ENCODE peak calls at places on chromosomes 4 and X, in ten cellular contexts. Q is psoas muscle, M is AG09309, W is mucosa of descending colon, S is GM12865, F is fibroblast of pulmonary artery, J is Caco-2, Y is lung, H is endodermal cell, D is astrocyte. O is an unnamed sample.

GRCh38 chr4:73599182-73599581 is 21.1 kb downstream of the RASSF6 start:
- DNase-seq in S (no peak), D (peak), Y (no peak), F (peak), W (peak), H (peak), M (peak), J (peak), Q (no peak), O (peak)

GRCh38 chr4:38603652-38604051 is 60.3 kb upstream of the KLF3 start:
- DNase-seq in W (no peak), D (no peak), S (no peak), M (no peak), Y (no peak), Q (no peak), H (no peak), J (no peak), F (no peak), O (no peak)

GRCh38 chrX:132956421-132957210 is 1.8 kb downstream of the HS6ST2 start:
- DNase-seq in W (no peak), J (no peak), M (no peak), Q (peak), H (peak), Y (no peak), D (no peak), F (no peak), S (no peak), O (no peak)

GRCh38 chrX:19721726-19722370 is 165.6 kb downstream of the SH3KBP1 start:
- DNase-seq in J (no peak), W (no peak), M (no peak), Y (peak), H (no peak), D (peak), S (no peak), F (no peak), Q (no peak), O (no peak)

GRCh38 chr4:155854597-155855226 is 11.4 kb downstream of the ASIC5 start:
- DNase-seq in H (no peak), J (no peak), M (peak), W (no peak), Q (no peak), D (peak), Y (no peak), S (peak), F (peak), O (peak)

GRCh38 chr4:6502747-6503465 is 30.5 kb upstream of the PPP2R2C start:
- DNase-seq in Q (no peak), D (no peak), F (no peak), M (no peak), W (no peak), H (no peak), S (no peak), Y (peak), J (no peak), O (no peak)

GRCh38 chr4:66062044-66062443 is 391.8 kb upstream of the EPHA5 start:
- DNase-seq in S (no peak), F (peak), Y (no peak), H (no peak), W (no peak), J (no peak), D (peak), M (no peak), Q (no peak), O (peak)

GRCh38 chr4:147578057-147578476 is 39.1 kb upstream of the TMEM184C start:
- DNase-seq in M (peak), S (peak), F (peak), H (no peak), J (no peak), D (peak), W (no peak), Y (no peak), Q (no peak), O (peak)

GRCh38 chr4:14783011-14783877 is 219.0 kb upstream of the CPEB2 start:
- DNase-seq in W (no peak), M (no peak), D (peak), J (no peak), F (peak), Q (no peak), H (no peak), Y (no peak), S (peak), O (peak)

DNA sequence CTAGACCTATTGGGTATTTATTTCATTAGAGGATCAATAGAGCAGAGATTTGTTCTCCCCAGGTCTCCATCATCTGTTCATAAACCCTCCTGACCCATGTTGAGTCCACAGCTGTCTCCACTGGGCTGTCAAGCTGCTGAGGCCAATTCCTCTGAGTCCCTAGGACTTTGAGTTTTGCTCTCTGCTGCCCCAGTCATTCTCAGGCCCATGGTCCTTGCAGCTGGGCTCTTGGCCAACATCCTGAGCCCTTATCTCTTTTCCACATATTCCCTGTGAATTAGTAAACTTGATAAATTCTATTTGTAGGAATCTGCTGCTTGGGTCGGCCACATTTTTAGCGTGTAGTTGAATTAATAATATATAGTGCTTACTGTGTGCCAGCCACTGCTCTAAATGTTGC is 41.9 kb downstream of the FHL1 start:
- DNase-seq in M (no peak), Y (no peak), H (no peak), W (no peak), F (no peak), S (no peak), J (no peak), D (no peak), Q (no peak), O (peak)
- TF ChIP-seq CTCF in M (no peak), Y (no peak), H (no peak), W (no peak), F (no peak), S (no peak), J (no peak), D (no peak), Q (peak), O (no peak)

GRCh38 chr4:453267-453666 is 45.7 kb downstream of the ZNF721 start:
- DNase-seq in M (no peak), D (no peak), S (no peak), H (no peak), F (no peak), W (no peak), J (no peak), Y (no peak), Q (no peak), O (no peak)
- H3K4me3 ChIP-seq in M (no peak), D (no peak), S (no peak), H (peak), F (no peak), W (no peak), J (no peak), Y (no peak), Q (no peak), O (no peak)

DNA sequence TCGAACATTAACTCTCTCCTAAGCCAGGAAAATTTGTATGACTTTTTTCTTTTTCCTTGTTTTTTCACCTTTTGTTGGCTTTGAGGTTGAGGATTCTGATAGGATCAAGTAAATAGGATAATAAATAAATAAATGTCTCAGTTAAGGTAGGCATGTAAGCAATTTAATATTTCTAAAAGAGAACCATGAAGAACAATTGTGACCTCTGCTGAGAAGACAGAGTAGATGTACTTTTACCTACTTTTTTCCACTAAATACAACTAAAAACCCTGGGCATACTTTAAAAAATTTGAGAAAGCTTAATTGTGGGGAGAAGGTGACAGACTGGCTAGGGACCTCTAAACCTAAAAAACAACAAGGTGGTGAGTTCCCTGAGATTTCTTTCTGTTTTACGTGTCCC is 31.6 kb upstream of the CLNK start:
- DNase-seq in M (no peak), H (no peak), Q (no peak), Y (no peak), D (no peak), J (no peak), F (no peak), S (no peak), W (no peak), O (no peak)
- TF ChIP-seq CTCF in M (no peak), H (no peak), Q (no peak), Y (no peak), D (no peak), J (no peak), F (no peak), S (no peak), W (no peak), O (no peak)

GRCh38 chrX:38820751-38821150 is 19.5 kb downstream of the MID1IP1 start:
- DNase-seq in J (no peak), M (no peak), Y (no peak), F (no peak), D (no peak), H (no peak), W (no peak), S (no peak), Q (no peak), O (no peak)

GRCh38 chrX:38816158-38816557 is 14.9 kb downstream of the MID1IP1 start:
- DNase-seq in W (no peak), Y (no peak), S (no peak), F (no peak), Q (no peak), J (no peak), M (no peak), H (no peak), D (no peak), O (no peak)

GRCh38 chrX:38817004-38817703 is 15.9 kb downstream of the MID1IP1 start:
- DNase-seq in S (no peak), D (no peak), W (peak), Y (peak), H (peak), F (peak), J (peak), Q (peak), M (no peak), O (peak)

GRCh38 chrX:38819163-38819562 is 17.9 kb downstream of the MID1IP1 start:
- DNase-seq in M (no peak), Y (no peak), S (no peak), F (no peak), D (no peak), H (no peak), J (no peak), W (no peak), Q (no peak), O (no peak)

GRCh38 chrX:38819709-38820108 is 18.4 kb downstream of the MID1IP1 start:
- DNase-seq in D (no peak), W (no peak), F (no peak), Y (no peak), S (no peak), Q (no peak), J (no peak), H (no peak), M (no peak), O (no peak)
- H3K4me3 ChIP-seq in D (no peak), W (no peak), F (no peak), Y (no peak), S (no peak), Q (no peak), J (no peak), H (no peak), M (no peak), O (no peak)

DNA sequence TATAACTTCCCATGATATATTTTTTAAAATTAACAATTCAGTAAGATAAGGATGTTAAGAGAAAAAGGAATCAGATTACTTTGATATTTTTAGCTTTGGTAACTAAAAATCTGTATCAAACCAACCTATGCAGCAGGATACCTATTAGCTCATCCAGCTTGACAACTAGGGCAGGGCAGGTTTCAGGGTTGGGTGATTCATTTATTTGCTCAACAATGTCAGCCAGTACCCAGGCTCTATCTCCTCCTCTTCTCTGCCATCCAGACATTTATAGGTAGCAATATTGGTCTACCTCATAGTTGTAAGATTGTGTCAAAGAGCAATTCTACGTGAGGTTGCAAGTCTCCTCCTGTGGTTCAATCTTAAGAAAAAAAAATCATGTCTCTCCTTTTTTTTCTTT is 421.9 kb downstream of the ANKRD50 start:
- DNase-seq in S (no peak), Y (no peak), H (no peak), M (no peak), D (no peak), J (no peak), Q (no peak), F (no peak), W (no peak), O (no peak)
- TF ChIP-seq CTCF in S (no peak), Y (no peak), H (no peak), M (no peak), D (no peak), J (no peak), Q (no peak), F (no peak), W (no peak), O (no peak)

O was measured in cardiac fibroblast.